ENCODE peak calls at places on chromosomes 2 and 18, in four cellular contexts. M, E, I and A are unnamed samples.
A peak's percentile ranks its signal among the peaks of the same experiment; 100 is the strongest.

GRCh38 chr2:86037795-86038192 is 67.9 kb downstream of the POLR1A start:
- DNase-seq in E (no peak), I (no peak), M (no peak), A (no peak)

GRCh38 chr2:203949228-203949627 is 12.7 kb downstream of the ICOS start:
- DNase-seq in E (no peak), M (no peak), I (no peak), A (no peak)

GRCh38 chr2:109351164-109351756 is 222.3 kb downstream of the SH3RF3 start:
- DNase-seq in M (peak; percentile 71), E (no peak), I (no peak), A (no peak)

GRCh38 chr18:63850010-63850409 is 37.5 kb upstream of the SERPINB2 start:
- DNase-seq in E (no peak), M (no peak), I (peak; percentile 9), A (no peak)

GRCh38 chr2:66109419-66109818 is 325.5 kb upstream of the MEIS1 start:
- DNase-seq in I (no peak), M (no peak), E (no peak), A (no peak)

GRCh38 chr2:10061221-10061925 is 18.0 kb downstream of the KLF11 start:
- DNase-seq in M (no peak), I (no peak), E (no peak), A (no peak)

GRCh38 chr2:189363559-189363958 is 77.7 kb upstream of the WDR75 start:
- DNase-seq in E (no peak), M (peak; percentile 32), I (no peak), A (no peak)

GRCh38 chr2:10668402-10669012 is 21.3 kb downstream of the NOL10 start:
- DNase-seq in E (peak; percentile 58), I (peak; percentile 24), M (no peak), A (peak; percentile 76)

GRCh38 chr2:232886632-232887031 is 16.6 kb downstream of the SNORC start:
- DNase-seq in I (no peak), E (no peak), M (no peak), A (no peak)

GRCh38 chr18:26436176-26437031 is 111.9 kb downstream of the KCTD1 start:
- DNase-seq in E (no peak), I (no peak), M (no peak), A (peak; percentile 15)

GRCh38 chr18:14747513-14748474 is at the start of gene ANKRD30B:
- DNase-seq in E (no peak), I (no peak), M (no peak), A (no peak)

GRCh38 chr2:85695691-85696668 is 1.8 kb downstream of the GNLY start:
- DNase-seq in E (no peak), I (no peak), M (no peak), A (no peak)

GRCh38 chr2:148532049-148532428 is 112.5 kb upstream of the EPC2 start:
- DNase-seq in E (no peak), M (no peak), I (no peak), A (no peak)

GRCh38 chr2:205969584-205969983 is 116.4 kb downstream of the INO80D start:
- DNase-seq in I (no peak), E (no peak), M (no peak), A (no peak)

GRCh38 chr2:39932198-39932597 is 153.1 kb upstream of the THUMPD2 start:
- DNase-seq in M (no peak), E (no peak), I (no peak), A (no peak)

GRCh38 chr2:172510083-172510482 is 45.8 kb upstream of the PDK1 start:
- DNase-seq in E (no peak), M (no peak), I (no peak), A (no peak)

GRCh38 chr2:151306621-151307020 is 17.2 kb upstream of the NMI start:
- DNase-seq in E (no peak), I (no peak), M (peak; percentile 65), A (no peak)